ENCODE peak calls at places on chromosomes 7 and 10, in four cellular contexts. E, Z, Q and G are unnamed samples. For H4K20me1, the result is how much of the 10 kb centered on the place peaks cover.

GRCh38 chr7:68610751-68611150 is 987.5 kb upstream of the AUTS2 start:
- DNase-seq in Q (no peak), Z (no peak), E (no peak), G (no peak)

GRCh38 chr10:27997865-27998177 is 1.1 kb downstream of the ODAD2 start:
- DNase-seq in Q (no peak), Z (no peak), E (no peak), G (peak)

GRCh38 chr7:100211342-100211780 is 8.4 kb upstream of the PVRIG start:
- DNase-seq in E (no peak), Z (no peak), Q (no peak), G (no peak)

GRCh38 chr7:11858668-11859302 is 26.8 kb upstream of the THSD7A start:
- DNase-seq in E (no peak), Z (no peak), Q (no peak), G (peak)

GRCh38 chr7:36661135-36661840 is 63.0 kb downstream of the AOAH start:
- DNase-seq in E (peak), Z (peak), Q (peak), G (no peak)

GRCh38 chr10:132117146-132117545 is 51.4 kb downstream of the JAKMIP3 start:
- DNase-seq in E (no peak), Q (no peak), Z (no peak), G (no peak)

GRCh38 chr7:129970816-129971215 is 18.1 kb upstream of the UBE2H start:
- DNase-seq in Z (no peak), Q (no peak), E (no peak), G (peak)

GRCh38 chr10:95560288-95561199 is 627 bp downstream of the SORBS1 start:
- DNase-seq in Q (peak), E (peak), Z (peak), G (peak)

GRCh38 chr10:24551161-24551560 is 172.5 kb downstream of the ARHGAP21 start:
- DNase-seq in Q (no peak), E (no peak), Z (no peak), G (no peak)

GRCh38 chr10:62626817-62627216 is 177.7 kb upstream of the ADO start:
- DNase-seq in Z (no peak), Q (peak), E (peak), G (no peak)

GRCh38 chr10:85548038-85548437 is 818.6 kb downstream of the GRID1 start:
- DNase-seq in E (peak), Z (peak), Q (no peak), G (peak)

GRCh38 chr7:8433477-8434289 is at the start of gene NXPH1:
- DNase-seq in Z (peak), Q (no peak), E (no peak), G (peak)

GRCh38 chr7:1679966-1680730 is 10.1 kb downstream of the ELFN1 start:
- DNase-seq in E (no peak), Q (no peak), Z (no peak), G (no peak)

GRCh38 chr7:73647725-73648592 is 19.7 kb upstream of the VPS37D start:
- DNase-seq in Q (no peak), E (no peak), Z (peak), G (no peak)

GRCh38 chr10:117373848-117374505 is 1.3 kb downstream of the PDZD8 start:
- DNase-seq in Q (peak), E (peak), Z (peak), G (peak)

GRCh38 chr7:99791021-99791420 is 7.0 kb upstream of the CYP3A4 start:
- DNase-seq in Q (peak), Z (no peak), E (no peak), G (no peak)

GRCh38 chr10:61492596-61492995 is 39.4 kb upstream of the TMEM26 start:
- DNase-seq in Z (no peak), E (no peak), Q (no peak), G (no peak)

GRCh38 chr10:28533571-28534304 is 820 bp downstream of the WAC start:
- DNase-seq in Q (peak), E (no peak), Z (peak), G (peak)

GRCh38 chr7:44283381-44284211 is 41.8 kb downstream of the CAMK2B start:
- DNase-seq in E (no peak), Q (no peak), Z (no peak), G (no peak)

GRCh38 chr7:130912910-130913720 is 179.1 kb upstream of the KLF14 start:
- DNase-seq in E (peak), Q (peak), Z (peak), G (peak)

GRCh38 chr7:127822822-127823508 is 171.0 kb downstream of the SND1 start:
- DNase-seq in Q (no peak), Z (no peak), E (no peak), G (no peak)

GRCh38 chr10:69715156-69715898 is 85.3 kb downstream of the FAM241B start:
- DNase-seq in Z (no peak), Q (peak), E (peak), G (no peak)

GRCh38 chr10:63498665-63499064 is 22.5 kb upstream of the REEP3 start:
- DNase-seq in Z (no peak), E (no peak), Q (peak), G (no peak)

GRCh38 chr10:86646532-86646931 is 7.8 kb upstream of the OPN4 start:
- DNase-seq in E (no peak), Z (no peak), Q (no peak), G (no peak)

DNA sequence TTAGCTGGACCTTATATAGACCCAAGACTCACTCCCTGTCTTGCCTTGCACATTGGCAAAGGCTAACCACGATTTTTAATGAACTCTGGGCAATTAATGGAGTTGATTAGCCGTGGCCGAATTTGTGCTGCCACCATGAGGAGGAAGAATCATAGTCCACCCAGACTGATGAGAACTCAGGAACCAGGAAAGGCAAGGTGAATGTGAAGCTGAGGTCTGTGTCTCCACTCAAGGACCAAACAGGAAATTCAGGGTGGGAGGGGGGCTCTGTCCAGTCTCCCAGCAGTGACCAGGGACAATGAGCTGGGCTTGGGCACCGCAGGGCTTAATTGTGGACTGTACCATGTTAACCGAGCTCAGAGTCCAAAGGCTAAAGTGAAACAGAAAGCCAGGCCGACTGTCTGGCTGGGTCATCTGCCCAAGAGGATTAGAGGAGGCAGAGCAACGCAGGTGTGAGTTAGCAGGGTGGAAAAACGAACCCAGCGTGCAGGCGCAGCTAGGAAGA is 127.0 kb upstream of the JCAD start:
- DNase-seq in Q (no peak), E (no peak), Z (peak), G (peak)
- TF ChIP-seq CTCF in Q (peak), E (peak), Z (no peak), G (peak)

GRCh38 chr7:151119902-151120301 is 33.6 kb downstream of the AGAP3 start:
- DNase-seq in E (no peak), Q (no peak), Z (no peak), G (no peak)
- H4K20me1 ChIP-seq in E (half or more), Q (under half), Z (half or more), G (under half)

GRCh38 chr7:30173058-30173897 is 38.5 kb downstream of the MTURN start:
- DNase-seq in Q (peak), E (peak), Z (peak), G (no peak)
- TF ChIP-seq CTCF in Q (peak), E (peak), Z (peak), G (no peak)

DNA sequence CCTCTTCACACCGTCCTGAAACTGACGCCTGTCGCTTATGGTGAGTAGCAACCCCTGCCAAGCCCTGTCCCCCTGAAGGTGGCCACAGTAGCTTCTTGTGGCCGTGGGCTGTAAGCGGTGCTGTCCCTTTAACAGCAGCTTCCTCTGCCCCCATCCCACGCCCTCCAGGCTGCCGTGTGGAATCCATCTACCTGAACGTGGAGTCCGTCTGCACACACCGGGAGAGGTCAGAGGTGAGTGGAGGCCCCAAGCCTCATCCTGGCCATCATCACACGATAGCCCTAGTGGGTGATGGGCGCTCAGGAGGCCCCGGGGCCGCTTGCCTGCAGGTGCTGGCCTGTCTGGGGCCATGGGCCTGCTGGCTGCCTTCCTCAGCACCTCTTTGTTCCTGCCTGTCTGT is 21.2 kb downstream of the PFKFB3 start:
- DNase-seq in E (no peak), Z (no peak), Q (no peak), G (no peak)
- H4K20me1 ChIP-seq in E (under half), Z (half or more), Q (under half), G (under half)